ENCODE peak calls at places on chromosomes 5 and 9, in seven cellular contexts. T is AG04450, O is osteocyte, V is neural progenitor cell, W is progenitor cell of endocrine pancreas, Y is Calu3, J is cardiac fibroblast. S is an unnamed sample.
A peak's percentile ranks its signal among the peaks of the same experiment; 100 is the strongest.

GRCh38 chr9:137411260-137411659 is 11.7 kb downstream of the EXD3 start:
- DNase-seq in T (no peak), O (no peak), V (no peak), W (no peak), J (peak; percentile 40), Y (peak; percentile 16), S (no peak)

GRCh38 chr5:134177197-134178171 is 734 bp upstream of the SKP1 start:
- DNase-seq in V (peak; percentile 88), O (no peak), T (peak; percentile 48), J (peak; percentile 82), Y (peak; percentile 33), W (no peak), S (peak; percentile 49)

GRCh38 chr9:9341203-9341602 is 1271.6 kb downstream of the PTPRD start:
- DNase-seq in V (peak; percentile 74), J (no peak), O (no peak), T (no peak), Y (no peak), W (no peak), S (no peak)

GRCh38 chr5:6461793-6462650 is 13.4 kb downstream of the UBE2QL1 start:
- DNase-seq in J (no peak), Y (no peak), W (no peak), V (no peak), T (no peak), O (peak; percentile 80), S (no peak)

GRCh38 chr9:133341369-133342082 is 5.5 kb upstream of the SURF6 start:
- DNase-seq in O (no peak), Y (no peak), V (no peak), T (no peak), J (no peak), W (no peak), S (no peak)

GRCh38 chr5:67246108-67246507 is 49.5 kb upstream of the CD180 start:
- DNase-seq in Y (peak; percentile 47), V (peak; percentile 79), O (no peak), T (peak; percentile 68), W (no peak), J (peak; percentile 95), S (no peak)

GRCh38 chr9:75085640-75086039 is 2.3 kb downstream of the NMRK1 start:
- DNase-seq in O (no peak), Y (no peak), V (no peak), J (no peak), W (no peak), T (no peak), S (no peak)

GRCh38 chr9:37899041-37899440 is 4.9 kb downstream of the SLC25A51 start:
- DNase-seq in T (no peak), V (no peak), J (peak; percentile 68), O (no peak), Y (no peak), W (no peak), S (no peak)

GRCh38 chr9:32728181-32728580 is 55.2 kb upstream of the TMEM215 start:
- DNase-seq in V (no peak), W (no peak), O (no peak), T (no peak), Y (no peak), J (no peak), S (no peak)

GRCh38 chr5:19734706-19735240 is 253.2 kb downstream of the CDH18 start:
- DNase-seq in J (no peak), Y (no peak), O (no peak), T (no peak), W (no peak), V (no peak), S (no peak)

GRCh38 chr9:34098307-34098706 is 28.2 kb downstream of the DCAF12 start:
- DNase-seq in T (no peak), O (no peak), W (no peak), J (no peak), Y (no peak), V (no peak), S (no peak)

GRCh38 chr5:131461742-131462141 is 173.3 kb downstream of the RAPGEF6 start:
- DNase-seq in J (no peak), Y (no peak), O (no peak), W (no peak), V (no peak), T (no peak), S (no peak)

GRCh38 chr9:129005336-129005997 is 22.7 kb downstream of the SH3GLB2 start:
- DNase-seq in T (no peak), O (no peak), Y (no peak), J (no peak), V (no peak), W (no peak), S (no peak)

GRCh38 chr9:114030364-114030763 is 47.7 kb downstream of the AMBP start:
- DNase-seq in W (no peak), O (peak; percentile 72), Y (no peak), V (no peak), J (no peak), T (no peak), S (no peak)

GRCh38 chr5:155987261-155987810 is 339.6 kb upstream of the SGCD start:
- DNase-seq in V (no peak), J (no peak), Y (no peak), W (no peak), O (no peak), T (no peak), S (no peak)

GRCh38 chr5:160899735-160900134 is 47.7 kb upstream of the ATP10B start:
- DNase-seq in W (no peak), Y (no peak), T (no peak), J (no peak), V (peak; percentile 15), O (no peak), S (no peak)

GRCh38 chr5:56663523-56663922 is 151.8 kb upstream of the MAP3K1 start:
- DNase-seq in V (peak; percentile 7), T (no peak), O (no peak), W (no peak), Y (no peak), J (no peak), S (no peak)

GRCh38 chr9:13845460-13845859 is 468.5 kb downstream of the NFIB start:
- DNase-seq in O (no peak), T (no peak), Y (no peak), V (no peak), J (peak; percentile 90), W (no peak), S (no peak)

GRCh38 chr9:110114086-110114887 is 93.7 kb downstream of the C9orf152 start:
- DNase-seq in W (no peak), J (peak; percentile 58), T (no peak), O (no peak), Y (no peak), V (no peak), S (no peak)

GRCh38 chr9:138022756-138023393 is 145.3 kb downstream of the CACNA1B start:
- DNase-seq in O (peak; percentile 83), J (no peak), Y (no peak), V (peak; percentile 63), W (no peak), T (no peak), S (no peak)

GRCh38 chr9:106286249-106286648 is 576.7 kb upstream of the ZNF462 start:
- DNase-seq in J (no peak), O (no peak), W (no peak), Y (peak; percentile 2), V (peak; percentile 84), T (no peak), S (peak; percentile 10)

DNA sequence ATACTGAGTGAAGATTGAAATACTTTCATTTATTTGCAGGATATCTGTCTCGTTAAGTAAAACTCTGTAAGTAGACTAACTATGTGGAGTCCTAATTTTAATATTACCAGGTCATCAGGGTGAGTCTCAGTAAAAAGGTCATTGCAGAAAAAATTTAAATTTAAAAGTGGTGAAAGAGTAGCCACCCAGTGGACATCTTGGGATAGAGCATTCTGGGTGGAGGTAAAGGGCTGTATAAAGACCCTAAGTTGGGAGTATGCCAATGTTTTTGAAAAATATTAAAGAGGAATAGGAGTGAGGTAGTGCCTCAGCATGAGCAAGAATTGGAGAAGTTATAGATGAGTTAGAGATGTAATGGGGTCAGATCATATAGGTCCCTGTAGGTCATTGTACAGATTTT is 145.5 kb downstream of the HMHB1 start:
- DNase-seq in T (no peak), O (no peak), Y (no peak), V (no peak), J (peak; percentile 7), W (no peak), S (no peak)
- TF ChIP-seq CTCF in T (peak; percentile 43), O (peak; percentile 43), Y (peak; percentile 60), V (peak; percentile 58), J (peak; percentile 54), W (peak; percentile 54), S (peak; percentile 0)

GRCh38 chr5:1380011-1380817 is 35.3 kb upstream of the CLPTM1L start:
- DNase-seq in T (no peak), Y (peak; percentile 56), V (peak; percentile 81), O (no peak), J (peak; percentile 47), W (peak; percentile 46), S (no peak)
- TF ChIP-seq CTCF in T (peak; percentile 46), Y (peak; percentile 57), V (peak; percentile 85), O (peak; percentile 65), J (peak; percentile 18), W (peak; percentile 81), S (no peak)

GRCh38 chr5:71751422-71751821 is 32.3 kb downstream of the CARTPT start:
- DNase-seq in O (no peak), J (no peak), V (no peak), Y (no peak), W (no peak), T (no peak), S (no peak)
- TF ChIP-seq CTCF in O (no peak), J (no peak), V (no peak), Y (no peak), W (peak; percentile 19), T (no peak), S (no peak)

GRCh38 chr5:8577792-8578191 is 708.8 kb downstream of the MTRR start:
- DNase-seq in V (no peak), Y (no peak), T (no peak), O (no peak), W (no peak), J (peak; percentile 14), S (no peak)

GRCh38 chr5:8580298-8580697 is 711.4 kb downstream of the MTRR start:
- DNase-seq in W (no peak), T (no peak), Y (no peak), J (no peak), V (no peak), O (no peak), S (no peak)

GRCh38 chr5:8581047-8581446 is 712.1 kb downstream of the MTRR start:
- DNase-seq in V (no peak), Y (no peak), T (no peak), J (no peak), O (no peak), W (no peak), S (no peak)

GRCh38 chr5:8570529-8570928 is 701.6 kb downstream of the MTRR start:
- DNase-seq in W (no peak), J (no peak), T (no peak), Y (no peak), O (no peak), V (no peak), S (no peak)

GRCh38 chr5:8576178-8576577 is 707.2 kb downstream of the MTRR start:
- DNase-seq in W (no peak), T (no peak), V (no peak), Y (no peak), O (no peak), J (no peak), S (no peak)
- TF ChIP-seq CTCF in W (no peak), T (no peak), V (no peak), Y (no peak), O (no peak), J (no peak), S (no peak)

S was measured in D721Med.